ENCODE peak calls at places on chromosome 6, in six cellular contexts. V is B cell; S is activated CD4-positive, alpha-beta T cell treated with anti-CD3 and anti-CD28 coated beads, Interleukin-2, amount 50 U/mL, for 1 hour; P is progenitor cell of endocrine pancreas; J is M059J; A is NCI-H1092 treated with DMSO at 0.1 percent for 48 hours. K is an unnamed sample.

GRCh38 chr6:153162646-153163045 is 31.6 kb upstream of the RGS17 start:
- DNase-seq in V (no peak), S (no peak), P (no peak), J (no peak), A (no peak), K (no peak)

GRCh38 chr6:149499066-149499465 is 14.3 kb upstream of the ZC3H12D start:
- DNase-seq in V (no peak), S (no peak), P (no peak), J (peak; percentile 77), A (no peak), K (no peak)

GRCh38 chr6:11961923-11962322 is 50.2 kb upstream of the HIVEP1 start:
- DNase-seq in V (no peak), S (no peak), P (no peak), J (no peak), A (no peak), K (no peak)

GRCh38 chr6:125574604-125575003 is 174.8 kb upstream of the HEY2 start:
- DNase-seq in V (no peak), S (no peak), P (no peak), J (no peak), A (no peak), K (no peak)

GRCh38 chr6:110625883-110626282 is 149.5 kb upstream of the SLC22A16 start:
- DNase-seq in V (no peak), S (no peak), P (no peak), J (peak; percentile 89), A (no peak), K (no peak)

GRCh38 chr6:5764401-5764955 is 242.2 kb downstream of the NRN1 start:
- DNase-seq in V (peak; percentile 39), S (no peak), P (no peak), J (peak; percentile 15), A (no peak), K (no peak)

GRCh38 chr6:134683783-134684765 is 265.8 kb downstream of the ALDH8A1 start:
- DNase-seq in V (no peak), S (no peak), P (no peak), J (peak; percentile 74), A (no peak), K (no peak)

GRCh38 chr6:166032366-166033171 is 135.1 kb downstream of the TBXT start:
- DNase-seq in V (no peak), S (no peak), P (no peak), J (peak; percentile 85), A (no peak), K (no peak)

GRCh38 chr6:4809999-4810918 is 34.1 kb downstream of the CDYL start:
- DNase-seq in V (no peak), S (no peak), P (no peak), J (peak; percentile 87), A (no peak), K (no peak)

GRCh38 chr6:133609404-133610270 is 279.3 kb upstream of the TCF21 start:
- DNase-seq in V (no peak), S (no peak), P (no peak), J (peak; percentile 100), A (no peak), K (no peak)

GRCh38 chr6:102928109-102928508 is 1534.6 kb downstream of the GRIK2 start:
- DNase-seq in V (no peak), S (no peak), P (no peak), J (no peak), A (no peak), K (no peak)

GRCh38 chr6:158457616-158458278 is 102.1 kb upstream of the TMEM181 start:
- DNase-seq in V (no peak), S (no peak), P (no peak), J (peak; percentile 38), A (no peak), K (no peak)

GRCh38 chr6:21111399-21111725 is 482.2 kb upstream of the SOX4 start:
- DNase-seq in V (no peak), S (no peak), P (no peak), J (peak; percentile 60), A (peak; percentile 4), K (no peak)

GRCh38 chr6:52517502-52518278 is 59.2 kb downstream of the TRAM2 start:
- DNase-seq in V (no peak), S (no peak), P (no peak), J (peak; percentile 99), A (no peak), K (peak; percentile 56)

K was measured in glutamatergic neuron.